ENCODE peak calls at places on chromosomes 16 and 17, in four cellular contexts. One of them, this sample, is unnamed.

GRCh38 chr16:66199189-66199588 is 167.3 kb upstream of the CDH5 start:
- DNase-seq in colonic mucosa: no peak
- DNase-seq in fibroblast of lung: peak
- DNase-seq in upper lobe of left lung: no peak
- DNase-seq in this sample: no peak

GRCh38 chr16:9077001-9077809 is 14.2 kb upstream of the HAPSTR1 start:
- DNase-seq in upper lobe of left lung: no peak
- DNase-seq in colonic mucosa: no peak
- DNase-seq in fibroblast of lung: no peak
- DNase-seq in this sample: no peak

GRCh38 chr17:20187049-20187448 is 177.9 kb downstream of the SPECC1 start:
- DNase-seq in fibroblast of lung: peak
- DNase-seq in upper lobe of left lung: no peak
- DNase-seq in colonic mucosa: no peak
- DNase-seq in this sample: no peak

GRCh38 chr16:85729907-85730465 is 20.9 kb downstream of the C16orf74 start:
- DNase-seq in upper lobe of left lung: no peak
- DNase-seq in colonic mucosa: no peak
- DNase-seq in fibroblast of lung: no peak
- DNase-seq in this sample: no peak

GRCh38 chr16:19396555-19397011 is 21.1 kb upstream of the TMC5 start:
- DNase-seq in colonic mucosa: peak
- DNase-seq in fibroblast of lung: no peak
- DNase-seq in upper lobe of left lung: no peak
- DNase-seq in this sample: peak

GRCh38 chr16:17471745-17472075 is 950 bp upstream of the XYLT1 start:
- DNase-seq in colonic mucosa: no peak
- DNase-seq in fibroblast of lung: peak
- DNase-seq in upper lobe of left lung: no peak
- DNase-seq in this sample: no peak

GRCh38 chr17:82107341-82107860 is 9.4 kb upstream of the FASN start:
- DNase-seq in upper lobe of left lung: peak
- DNase-seq in fibroblast of lung: no peak
- DNase-seq in colonic mucosa: no peak
- DNase-seq in this sample: no peak

GRCh38 chr16:79358188-79358587 is 242.3 kb downstream of the MAF start:
- DNase-seq in colonic mucosa: no peak
- DNase-seq in upper lobe of left lung: no peak
- DNase-seq in fibroblast of lung: no peak
- DNase-seq in this sample: no peak

GRCh38 chr16:48413291-48413690 is 28.1 kb upstream of the SIAH1 start:
- DNase-seq in upper lobe of left lung: no peak
- DNase-seq in fibroblast of lung: no peak
- DNase-seq in colonic mucosa: no peak
- DNase-seq in this sample: no peak

GRCh38 chr17:68533887-68534700 is 21.9 kb downstream of the PRKAR1A start:
- DNase-seq in fibroblast of lung: peak
- DNase-seq in colonic mucosa: no peak
- DNase-seq in upper lobe of left lung: no peak
- DNase-seq in this sample: no peak

GRCh38 chr17:5915337-5915736 is 154.8 kb upstream of the WSCD1 start:
- DNase-seq in upper lobe of left lung: no peak
- DNase-seq in fibroblast of lung: no peak
- DNase-seq in colonic mucosa: no peak
- DNase-seq in this sample: no peak

GRCh38 chr17:10271004-10271620 is 72.7 kb upstream of the GAS7 start:
- DNase-seq in colonic mucosa: no peak
- DNase-seq in upper lobe of left lung: no peak
- DNase-seq in fibroblast of lung: no peak
- DNase-seq in this sample: no peak

GRCh38 chr17:19380551-19381284 is 2.4 kb downstream of the MAPK7 start:
- DNase-seq in upper lobe of left lung: peak
- DNase-seq in colonic mucosa: no peak
- DNase-seq in fibroblast of lung: no peak
- DNase-seq in this sample: peak

GRCh38 chr17:60091908-60092331 is 13.2 kb upstream of the HEATR6 start:
- DNase-seq in upper lobe of left lung: no peak
- DNase-seq in colonic mucosa: no peak
- DNase-seq in fibroblast of lung: no peak
- DNase-seq in this sample: no peak

GRCh38 chr16:3490911-3491629 is 4.2 kb downstream of the C16orf90 start:
- DNase-seq in colonic mucosa: no peak
- DNase-seq in fibroblast of lung: no peak
- DNase-seq in upper lobe of left lung: no peak
- DNase-seq in this sample: peak

GRCh38 chr16:69417537-69418199 is 6.8 kb upstream of the CYB5B start:
- DNase-seq in upper lobe of left lung: no peak
- DNase-seq in colonic mucosa: no peak
- DNase-seq in fibroblast of lung: peak
- DNase-seq in this sample: no peak
- H3K27ac ChIP-seq in upper lobe of left lung: peak
- H3K27ac ChIP-seq in colonic mucosa: peak
- H3K27ac ChIP-seq in fibroblast of lung: no peak
- H3K27ac ChIP-seq in this sample: no peak

DNA sequence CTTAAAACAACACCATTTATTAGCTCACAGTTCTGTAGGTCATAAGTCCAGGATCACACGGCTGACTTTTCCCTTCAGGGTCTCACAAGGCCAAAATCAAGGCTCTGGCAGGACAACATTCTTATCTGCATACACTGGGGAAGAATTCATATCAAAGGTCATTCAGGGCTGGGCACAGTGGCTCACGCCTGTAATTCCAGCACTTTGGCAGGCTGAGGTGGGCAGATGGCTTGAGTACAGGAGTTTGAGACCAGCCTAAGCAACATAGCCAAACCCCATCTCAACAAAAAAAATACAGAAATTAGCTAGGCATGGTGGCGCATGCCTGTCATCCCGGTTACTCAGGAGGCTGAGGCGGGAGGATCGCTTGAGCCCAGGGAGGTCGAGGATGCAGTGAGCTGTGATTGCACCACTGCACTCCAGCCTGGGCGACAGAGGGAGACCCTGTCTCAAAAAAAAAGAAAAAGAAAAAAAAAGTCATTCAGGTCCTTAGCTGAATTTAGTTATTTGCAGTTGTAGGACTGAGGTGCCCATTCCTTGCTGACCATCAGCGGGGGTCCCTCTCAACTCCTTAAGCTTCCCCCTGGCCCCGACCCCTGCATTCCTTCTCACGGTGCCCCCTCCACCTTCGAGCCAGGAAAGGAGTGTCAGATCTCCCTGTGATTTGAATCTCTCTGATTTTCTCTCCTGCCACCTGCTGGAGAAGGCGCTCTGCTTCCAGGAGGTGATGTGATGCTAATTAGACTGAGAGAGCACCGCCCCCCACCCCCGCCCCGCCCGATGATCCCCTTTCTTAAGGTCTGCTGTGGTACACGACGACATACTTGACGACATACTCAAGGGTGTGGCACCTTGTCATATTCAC is 91.8 kb upstream of the CLEC18A start:
- DNase-seq in colonic mucosa: peak
- DNase-seq in fibroblast of lung: no peak
- DNase-seq in upper lobe of left lung: no peak
- DNase-seq in this sample: peak
- H3K27ac ChIP-seq in colonic mucosa: peak
- H3K27ac ChIP-seq in fibroblast of lung: no peak
- H3K27ac ChIP-seq in upper lobe of left lung: no peak
- H3K27ac ChIP-seq in this sample: peak

DNA sequence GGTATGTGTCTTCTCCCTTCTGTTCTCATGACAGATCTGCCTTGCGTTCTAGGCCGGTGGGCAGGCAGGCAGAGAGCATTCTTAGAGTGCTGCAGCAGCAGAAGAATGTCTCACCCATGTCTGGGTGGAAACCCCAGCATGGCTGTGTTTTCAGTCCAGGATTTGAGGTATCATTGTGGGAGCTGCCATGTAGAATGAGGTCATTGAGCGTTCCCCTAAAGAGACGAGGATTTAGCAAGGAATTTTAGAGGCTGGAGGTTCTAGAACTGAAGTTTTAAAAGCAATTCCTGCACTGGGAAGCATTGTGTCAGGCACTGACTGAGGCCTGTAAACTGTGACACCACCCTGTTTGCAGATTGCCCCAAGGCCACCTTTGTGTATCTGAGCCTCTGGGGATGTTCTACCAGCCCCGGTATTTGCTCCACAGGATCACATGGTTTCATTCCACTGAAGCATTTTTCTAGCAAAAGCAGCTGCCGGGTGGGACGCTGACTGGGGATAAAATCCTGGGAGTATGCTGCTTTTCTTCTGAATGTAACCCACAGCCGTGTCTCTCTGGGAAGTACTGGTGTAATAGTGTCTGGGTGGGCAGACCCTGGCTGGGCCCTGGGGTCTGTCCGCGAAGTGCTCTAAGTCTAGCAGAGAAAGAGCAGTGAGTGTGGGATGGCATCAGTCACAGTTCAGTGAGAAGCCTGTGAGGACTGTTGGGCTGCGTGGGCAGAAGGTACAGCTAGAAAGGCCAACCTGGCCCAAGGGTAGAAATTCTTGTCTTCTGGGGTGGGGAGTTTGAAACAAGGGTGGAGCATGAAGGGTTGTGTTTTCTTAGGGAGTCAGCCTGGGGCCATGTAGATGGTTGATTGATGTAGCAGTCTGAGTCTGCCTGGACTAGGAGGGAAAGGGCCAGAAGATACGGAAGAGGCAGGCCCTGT is 30.2 kb downstream of the PLCD3 start:
- DNase-seq in upper lobe of left lung: no peak
- DNase-seq in fibroblast of lung: no peak
- DNase-seq in colonic mucosa: no peak
- DNase-seq in this sample: no peak
- H3K27ac ChIP-seq in upper lobe of left lung: no peak
- H3K27ac ChIP-seq in fibroblast of lung: no peak
- H3K27ac ChIP-seq in colonic mucosa: no peak
- H3K27ac ChIP-seq in this sample: no peak

DNA sequence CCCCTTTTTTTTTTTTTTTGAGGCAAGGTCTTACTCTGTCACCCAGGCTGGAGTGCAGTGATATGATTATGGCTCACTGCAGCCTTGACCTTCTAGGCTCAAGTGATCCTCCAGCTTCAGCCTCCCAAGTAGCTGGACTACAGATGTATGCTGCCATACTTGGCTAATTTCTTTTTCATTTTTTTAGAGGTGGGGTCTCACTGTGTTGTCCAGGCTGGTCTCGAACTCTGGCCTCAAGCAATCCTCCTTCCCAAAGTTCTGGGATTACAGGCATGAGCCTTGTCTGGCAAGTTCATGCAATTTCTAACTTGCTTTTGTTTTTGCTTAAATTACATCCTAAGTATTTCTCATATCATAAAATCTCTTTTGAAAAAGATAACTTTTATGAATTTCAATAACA is 33.8 kb upstream of the NFAT5 start:
- DNase-seq in colonic mucosa: no peak
- DNase-seq in fibroblast of lung: no peak
- DNase-seq in upper lobe of left lung: no peak
- DNase-seq in this sample: no peak
- H3K27ac ChIP-seq in colonic mucosa: no peak
- H3K27ac ChIP-seq in fibroblast of lung: no peak
- H3K27ac ChIP-seq in upper lobe of left lung: no peak
- H3K27ac ChIP-seq in this sample: no peak

GRCh38 chr16:674214-674881 is 1.1 kb upstream of the RHBDL1 start:
- DNase-seq in upper lobe of left lung: peak
- DNase-seq in fibroblast of lung: no peak
- DNase-seq in colonic mucosa: no peak
- DNase-seq in this sample: no peak
- H3K27ac ChIP-seq in upper lobe of left lung: no peak
- H3K27ac ChIP-seq in fibroblast of lung: no peak
- H3K27ac ChIP-seq in colonic mucosa: no peak
- H3K27ac ChIP-seq in this sample: no peak

DNA sequence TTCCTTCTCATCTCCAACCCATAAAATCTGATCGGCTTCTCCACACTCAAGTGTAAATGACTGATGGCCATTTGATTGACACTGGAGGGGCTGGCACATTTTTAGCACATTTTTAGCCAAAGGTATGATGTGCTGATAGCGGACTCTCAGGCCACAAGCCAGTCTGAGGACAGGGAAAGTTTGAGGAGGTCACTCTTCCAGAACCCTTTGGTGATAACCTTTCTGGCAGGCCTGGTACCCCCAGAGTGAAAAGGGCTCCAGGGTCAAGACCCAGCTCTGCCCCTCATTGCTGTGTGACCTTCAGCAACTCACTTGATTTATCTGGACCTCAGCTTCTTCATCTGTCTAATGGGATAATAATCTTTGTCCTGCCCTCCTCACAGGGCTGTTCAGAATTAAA is 1.7 kb upstream of the NLRC5 start:
- DNase-seq in upper lobe of left lung: no peak
- DNase-seq in fibroblast of lung: no peak
- DNase-seq in colonic mucosa: no peak
- DNase-seq in this sample: no peak
- H3K27ac ChIP-seq in upper lobe of left lung: no peak
- H3K27ac ChIP-seq in fibroblast of lung: no peak
- H3K27ac ChIP-seq in colonic mucosa: peak
- H3K27ac ChIP-seq in this sample: no peak

DNA sequence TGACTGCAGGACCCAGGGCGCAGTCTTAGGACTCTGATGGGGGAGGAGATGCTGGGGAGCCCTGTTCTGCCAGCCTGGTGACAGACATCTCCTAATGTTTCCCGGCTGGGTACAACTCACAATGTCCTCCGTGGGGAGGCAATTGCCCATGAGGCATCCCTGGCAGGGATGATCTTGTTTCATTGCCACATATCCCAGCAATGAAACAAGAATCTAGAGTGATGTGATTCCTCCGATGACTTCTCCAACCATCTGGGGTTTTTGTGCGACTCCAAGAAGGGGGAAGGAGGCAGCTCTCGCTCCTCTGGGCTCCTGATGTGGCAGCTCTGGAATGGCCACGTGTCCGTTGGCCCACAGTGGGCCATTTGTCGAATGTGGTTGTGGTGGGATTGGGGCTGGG is 255.8 kb downstream of the SEC14L1 start:
- DNase-seq in fibroblast of lung: no peak
- DNase-seq in upper lobe of left lung: no peak
- DNase-seq in colonic mucosa: no peak
- DNase-seq in this sample: no peak
- H3K27ac ChIP-seq in fibroblast of lung: peak
- H3K27ac ChIP-seq in upper lobe of left lung: no peak
- H3K27ac ChIP-seq in colonic mucosa: no peak
- H3K27ac ChIP-seq in this sample: no peak

This sample was measured in pancreas.